ENCODE peak calls at places on chromosome 12, in four cellular contexts. One of them, this sample, is unnamed.

GRCh38 chr12:109737631-109738030 is 24.0 kb downstream of the FAM222A start:
- DNase-seq in IMR-90: no peak
- DNase-seq in A549: no peak
- DNase-seq in gastrocnemius medialis: no peak
- DNase-seq in this sample: peak

GRCh38 chr12:108642269-108642870 is 8.7 kb upstream of the SELPLG start:
- DNase-seq in IMR-90: no peak
- DNase-seq in A549: no peak
- DNase-seq in gastrocnemius medialis: peak
- DNase-seq in this sample: no peak

GRCh38 chr12:50314629-50315312 is 31.5 kb upstream of the LIMA1 start:
- DNase-seq in IMR-90: peak
- DNase-seq in A549: peak
- DNase-seq in gastrocnemius medialis: no peak
- DNase-seq in this sample: no peak

GRCh38 chr12:84070311-84070710 is 842.3 kb downstream of the SLC6A15 start:
- DNase-seq in IMR-90: peak
- DNase-seq in A549: no peak
- DNase-seq in gastrocnemius medialis: peak
- DNase-seq in this sample: no peak

GRCh38 chr12:132593521-132593920 is 16.9 kb downstream of the LRCOL1 start:
- DNase-seq in IMR-90: no peak
- DNase-seq in A549: no peak
- DNase-seq in gastrocnemius medialis: no peak
- DNase-seq in this sample: peak

GRCh38 chr12:50986961-50987737 is 34.8 kb downstream of the HIGD1C start:
- DNase-seq in IMR-90: peak
- DNase-seq in A549: no peak
- DNase-seq in gastrocnemius medialis: peak
- DNase-seq in this sample: no peak

GRCh38 chr12:93219947-93220346 is 157.8 kb upstream of the NUDT4 start:
- DNase-seq in IMR-90: no peak
- DNase-seq in A549: no peak
- DNase-seq in gastrocnemius medialis: no peak
- DNase-seq in this sample: no peak

GRCh38 chr12:87775051-87775450 is 254.2 kb downstream of the C12orf50 start:
- DNase-seq in IMR-90: no peak
- DNase-seq in A549: no peak
- DNase-seq in gastrocnemius medialis: no peak
- DNase-seq in this sample: no peak

GRCh38 chr12:80268924-80269749 is 169.8 kb downstream of the OTOGL start:
- DNase-seq in IMR-90: peak
- DNase-seq in A549: peak
- DNase-seq in gastrocnemius medialis: no peak
- DNase-seq in this sample: no peak

GRCh38 chr12:104291867-104292524 is 11.5 kb upstream of the EID3 start:
- DNase-seq in IMR-90: no peak
- DNase-seq in A549: no peak
- DNase-seq in gastrocnemius medialis: no peak
- DNase-seq in this sample: no peak

GRCh38 chr12:108730337-108731104 is 797 bp downstream of the CORO1C start:
- DNase-seq in IMR-90: peak
- DNase-seq in A549: peak
- DNase-seq in gastrocnemius medialis: peak
- DNase-seq in this sample: peak

GRCh38 chr12:6701078-6701768 is 608 bp upstream of the PIANP start:
- DNase-seq in IMR-90: no peak
- DNase-seq in A549: no peak
- DNase-seq in gastrocnemius medialis: no peak
- DNase-seq in this sample: no peak

GRCh38 chr12:23113781-23114180 is 488.8 kb downstream of the ETNK1 start:
- DNase-seq in IMR-90: no peak
- DNase-seq in A549: no peak
- DNase-seq in gastrocnemius medialis: no peak
- DNase-seq in this sample: no peak

GRCh38 chr12:6799147-6799546 is 9.8 kb downstream of the CD4 start:
- DNase-seq in IMR-90: no peak
- DNase-seq in A549: no peak
- DNase-seq in gastrocnemius medialis: no peak
- DNase-seq in this sample: no peak

GRCh38 chr12:29991924-29992323 is 208.2 kb upstream of the TMTC1 start:
- DNase-seq in IMR-90: peak
- DNase-seq in A549: no peak
- DNase-seq in gastrocnemius medialis: no peak
- DNase-seq in this sample: no peak

GRCh38 chr12:131901431-131902331 is 7.3 kb downstream of the ULK1 start:
- DNase-seq in IMR-90: no peak
- DNase-seq in A549: no peak
- DNase-seq in gastrocnemius medialis: peak
- DNase-seq in this sample: peak

GRCh38 chr12:13154027-13154538 is 42.4 kb upstream of the EMP1 start:
- DNase-seq in IMR-90: peak
- DNase-seq in A549: no peak
- DNase-seq in gastrocnemius medialis: no peak
- DNase-seq in this sample: no peak

GRCh38 chr12:121608301-121608700 is 18.0 kb upstream of the ORAI1 start:
- DNase-seq in IMR-90: no peak
- DNase-seq in A549: no peak
- DNase-seq in gastrocnemius medialis: no peak
- DNase-seq in this sample: no peak

GRCh38 chr12:26773313-26774104 is 59.5 kb downstream of the ITPR2 start:
- DNase-seq in IMR-90: no peak
- DNase-seq in A549: no peak
- DNase-seq in gastrocnemius medialis: no peak
- DNase-seq in this sample: no peak

GRCh38 chr12:53218551-53219114 is 11.6 kb upstream of the ITGB7 start:
- DNase-seq in IMR-90: no peak
- DNase-seq in A549: no peak
- DNase-seq in gastrocnemius medialis: no peak
- DNase-seq in this sample: peak

GRCh38 chr12:48750769-48751356 is 34.4 kb upstream of the CCNT1 start:
- DNase-seq in IMR-90: peak
- DNase-seq in A549: no peak
- DNase-seq in gastrocnemius medialis: no peak
- DNase-seq in this sample: no peak

GRCh38 chr12:22409071-22409951 is 74.8 kb upstream of the ST8SIA1 start:
- DNase-seq in IMR-90: no peak
- DNase-seq in A549: no peak
- DNase-seq in gastrocnemius medialis: no peak
- DNase-seq in this sample: no peak

GRCh38 chr12:23197266-23197665 is 572.3 kb downstream of the ETNK1 start:
- DNase-seq in IMR-90: no peak
- DNase-seq in A549: no peak
- DNase-seq in gastrocnemius medialis: no peak
- DNase-seq in this sample: no peak

GRCh38 chr12:30884804-30885203 is 41.7 kb upstream of the TSPAN11 start:
- DNase-seq in IMR-90: no peak
- DNase-seq in A549: no peak
- DNase-seq in gastrocnemius medialis: no peak
- DNase-seq in this sample: no peak

GRCh38 chr12:21296751-21297406 is 37.8 kb downstream of the SLCO1A2 start:
- DNase-seq in IMR-90: peak
- DNase-seq in A549: peak
- DNase-seq in gastrocnemius medialis: no peak
- DNase-seq in this sample: no peak

GRCh38 chr12:124284368-124284767 is 10.5 kb upstream of the RFLNA start:
- DNase-seq in IMR-90: no peak
- DNase-seq in A549: no peak
- DNase-seq in gastrocnemius medialis: no peak
- DNase-seq in this sample: no peak
- H3K27ac ChIP-seq in IMR-90: no peak
- H3K27ac ChIP-seq in A549: no peak
- H3K27ac ChIP-seq in gastrocnemius medialis: no peak
- H3K27ac ChIP-seq in this sample: no peak

DNA sequence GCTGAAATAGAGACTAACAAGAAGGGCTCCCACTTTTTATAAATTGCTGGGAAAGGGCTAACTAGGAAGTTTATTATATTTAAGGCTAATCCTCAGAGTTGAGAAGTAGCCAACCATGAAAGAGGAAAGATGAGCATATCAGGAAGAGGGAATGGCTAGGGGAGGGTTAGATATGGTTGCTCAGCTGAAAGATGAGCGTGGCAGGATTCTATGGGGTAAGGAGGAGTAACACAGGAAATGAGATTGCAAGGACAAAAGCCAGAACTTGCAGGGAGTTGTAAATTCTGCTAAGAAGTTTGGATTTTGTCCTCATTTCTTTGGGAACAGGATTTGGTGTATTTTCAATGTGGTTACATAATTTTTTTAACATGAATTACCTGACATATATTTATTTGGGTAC is 127.4 kb upstream of the ATP2B1 start:
- DNase-seq in IMR-90: peak
- DNase-seq in A549: no peak
- DNase-seq in gastrocnemius medialis: no peak
- DNase-seq in this sample: no peak
- H3K27ac ChIP-seq in IMR-90: no peak
- H3K27ac ChIP-seq in A549: no peak
- H3K27ac ChIP-seq in gastrocnemius medialis: no peak
- H3K27ac ChIP-seq in this sample: no peak

DNA sequence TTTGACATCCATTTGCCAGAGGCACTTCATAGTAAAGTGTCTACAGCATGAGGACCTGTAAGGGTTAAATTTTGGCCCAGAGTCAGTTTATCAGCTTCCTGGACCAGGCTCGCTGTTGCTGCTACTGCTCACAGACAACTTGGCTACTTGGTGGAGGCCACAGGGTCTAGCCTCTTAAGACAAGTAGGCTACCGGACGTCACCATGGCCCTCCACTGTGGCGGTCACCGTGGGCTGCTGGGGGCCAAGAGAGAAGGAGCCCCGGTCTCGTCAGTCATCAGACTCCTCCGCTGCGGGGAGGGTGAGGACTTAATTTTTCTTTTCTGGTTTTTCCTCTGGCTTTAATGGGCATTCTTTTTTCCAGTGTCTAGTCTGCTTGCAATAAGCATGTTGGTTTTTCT is 117.3 kb upstream of the PZP start:
- DNase-seq in IMR-90: no peak
- DNase-seq in A549: no peak
- DNase-seq in gastrocnemius medialis: no peak
- DNase-seq in this sample: no peak
- H3K27ac ChIP-seq in IMR-90: no peak
- H3K27ac ChIP-seq in A549: no peak
- H3K27ac ChIP-seq in gastrocnemius medialis: no peak
- H3K27ac ChIP-seq in this sample: no peak

GRCh38 chr12:65891219-65891618 is 66.9 kb downstream of the HMGA2 start:
- DNase-seq in IMR-90: peak
- DNase-seq in A549: no peak
- DNase-seq in gastrocnemius medialis: no peak
- DNase-seq in this sample: no peak
- H3K27ac ChIP-seq in IMR-90: peak
- H3K27ac ChIP-seq in A549: peak
- H3K27ac ChIP-seq in gastrocnemius medialis: no peak
- H3K27ac ChIP-seq in this sample: no peak

DNA sequence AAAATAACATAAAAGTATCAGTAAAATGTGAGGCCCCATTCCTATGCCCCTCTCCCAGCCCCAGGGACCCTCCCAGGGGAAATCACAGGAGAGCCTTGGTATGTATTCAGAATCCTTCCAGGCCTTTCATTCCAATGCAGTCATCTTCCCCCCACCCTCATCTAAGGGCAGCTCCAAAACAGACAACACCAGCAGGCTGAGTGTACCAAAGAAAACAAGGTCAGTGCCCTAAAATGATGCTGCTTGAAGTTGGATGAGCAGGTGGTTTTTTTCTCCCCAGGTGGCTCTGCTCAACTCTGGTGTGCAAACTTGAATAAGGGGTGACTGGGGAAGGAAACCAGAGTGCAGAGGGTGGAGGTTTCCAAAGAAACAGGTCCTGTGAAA is 56.2 kb downstream of the TSPAN9 start:
- DNase-seq in IMR-90: peak
- DNase-seq in A549: no peak
- DNase-seq in gastrocnemius medialis: no peak
- DNase-seq in this sample: no peak
- H3K27ac ChIP-seq in IMR-90: no peak
- H3K27ac ChIP-seq in A549: no peak
- H3K27ac ChIP-seq in gastrocnemius medialis: no peak
- H3K27ac ChIP-seq in this sample: no peak

GRCh38 chr12:124605150-124605549 is 37.7 kb upstream of the NCOR2 start:
- DNase-seq in IMR-90: no peak
- DNase-seq in A549: no peak
- DNase-seq in gastrocnemius medialis: no peak
- DNase-seq in this sample: no peak

GRCh38 chr12:124605869-124606774 is 38.7 kb upstream of the NCOR2 start:
- DNase-seq in IMR-90: no peak
- DNase-seq in A549: no peak
- DNase-seq in gastrocnemius medialis: no peak
- DNase-seq in this sample: no peak

GRCh38 chr12:124601699-124602098 is 34.3 kb upstream of the NCOR2 start:
- DNase-seq in IMR-90: no peak
- DNase-seq in A549: no peak
- DNase-seq in gastrocnemius medialis: no peak
- DNase-seq in this sample: no peak

GRCh38 chr12:124603910-124604775 is 36.7 kb upstream of the NCOR2 start:
- DNase-seq in IMR-90: no peak
- DNase-seq in A549: no peak
- DNase-seq in gastrocnemius medialis: no peak
- DNase-seq in this sample: no peak

DNA sequence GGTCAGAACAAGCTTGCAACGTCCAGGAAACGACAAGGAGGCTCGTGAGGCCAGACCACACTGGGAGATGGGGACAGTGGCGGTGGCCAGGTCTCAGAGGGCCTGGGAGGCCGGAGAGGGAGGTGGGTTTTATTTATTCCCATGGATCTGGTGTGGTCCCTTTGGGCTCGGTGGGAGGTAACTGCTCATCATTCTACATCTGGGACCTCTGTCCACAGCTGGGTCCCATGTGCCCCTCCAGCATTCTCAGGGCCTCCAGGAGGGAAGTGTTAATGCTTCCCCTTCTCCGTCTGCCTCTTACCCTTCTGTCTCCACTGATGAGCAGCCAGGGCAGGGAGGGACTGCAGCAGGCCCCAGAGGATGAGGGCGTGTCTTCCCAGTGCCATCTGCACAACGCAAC is 35.7 kb upstream of the NCOR2 start:
- DNase-seq in IMR-90: no peak
- DNase-seq in A549: no peak
- DNase-seq in gastrocnemius medialis: no peak
- DNase-seq in this sample: no peak
- H3K27ac ChIP-seq in IMR-90: no peak
- H3K27ac ChIP-seq in A549: no peak
- H3K27ac ChIP-seq in gastrocnemius medialis: no peak
- H3K27ac ChIP-seq in this sample: no peak

GRCh38 chr12:102232446-102232845 is 34.8 kb upstream of the PMCH start:
- DNase-seq in IMR-90: peak
- DNase-seq in A549: no peak
- DNase-seq in gastrocnemius medialis: no peak
- DNase-seq in this sample: no peak
- H3K27ac ChIP-seq in IMR-90: no peak
- H3K27ac ChIP-seq in A549: no peak
- H3K27ac ChIP-seq in gastrocnemius medialis: no peak
- H3K27ac ChIP-seq in this sample: no peak

This sample was measured in kidney.